ENCODE peak calls at places on chromosomes 4 and X, in four cellular contexts. G is IMR-90, Z is heart left ventricle, F is right lobe of liver. X is an unnamed sample.

GRCh38 chr4:97300561-97300960 is 842.7 kb downstream of the STPG2 start:
- DNase-seq in G (no peak), Z (no peak), F (peak; percentile 43), X (no peak)

GRCh38 chrX:43456056-43456455 is 200.0 kb upstream of the MAOA start:
- DNase-seq in G (no peak), Z (no peak), F (no peak), X (no peak)

GRCh38 chr4:29853843-29854242 is 866.3 kb upstream of the PCDH7 start:
- DNase-seq in G (no peak), Z (no peak), F (no peak), X (no peak)

GRCh38 chr4:140186651-140187315 is 32.8 kb upstream of the MAML3 start:
- DNase-seq in G (peak; percentile 67), Z (no peak), F (no peak), X (peak; percentile 72)

GRCh38 chr4:87543835-87544461 is 14.8 kb upstream of the SPARCL1 start:
- DNase-seq in G (peak; percentile 52), Z (no peak), F (no peak), X (no peak)

GRCh38 chr4:144955104-144955503 is 142.9 kb downstream of the ANAPC10 start:
- DNase-seq in G (no peak), Z (no peak), F (no peak), X (no peak)

GRCh38 chrX:30935985-30936384 is 46.9 kb upstream of the TAB3 start:
- DNase-seq in G (peak; percentile 3), Z (no peak), F (peak; percentile 58), X (peak; percentile 27)

GRCh38 chrX:46653482-46653881 is 79.9 kb downstream of the CHST7 start:
- DNase-seq in G (peak; percentile 4), Z (no peak), F (no peak), X (no peak)

GRCh38 chr4:142126890-142127497 is 490.6 kb downstream of the IL15 start:
- DNase-seq in G (peak; percentile 80), Z (peak; percentile 25), F (peak; percentile 51), X (peak; percentile 58)

GRCh38 chr4:189046642-189047041 is 894.0 kb upstream of the FRG1 start:
- DNase-seq in G (peak; percentile 24), Z (no peak), F (no peak), X (no peak)

GRCh38 chrX:133980832-133981588 is 4.4 kb downstream of the GPC3 start:
- DNase-seq in G (no peak), Z (no peak), F (no peak), X (no peak)

GRCh38 chr4:128782076-128782715 is 27.3 kb upstream of the JADE1 start:
- DNase-seq in G (peak; percentile 37), Z (no peak), F (peak; percentile 77), X (peak; percentile 50)

GRCh38 chrX:111519215-111519614 is 7.8 kb downstream of the SERTM2 start:
- DNase-seq in G (peak; percentile 55), Z (no peak), F (no peak), X (peak; percentile 9)

GRCh38 chr4:14151099-14151498 is 523.6 kb upstream of the BOD1L1 start:
- DNase-seq in G (peak; percentile 7), Z (no peak), F (no peak), X (no peak)

GRCh38 chr4:131347816-131348215 is 1801.3 kb upstream of the PCDH10 start:
- DNase-seq in G (no peak), Z (no peak), F (no peak), X (no peak)

GRCh38 chrX:1380672-1381233 is 11.2 kb downstream of the SLC25A6 start:
- DNase-seq in G (no peak), Z (no peak), F (no peak), X (no peak)
- TF ChIP-seq POLR2A in G (no peak), Z (no peak), F (no peak), X (peak; percentile 29)

DNA sequence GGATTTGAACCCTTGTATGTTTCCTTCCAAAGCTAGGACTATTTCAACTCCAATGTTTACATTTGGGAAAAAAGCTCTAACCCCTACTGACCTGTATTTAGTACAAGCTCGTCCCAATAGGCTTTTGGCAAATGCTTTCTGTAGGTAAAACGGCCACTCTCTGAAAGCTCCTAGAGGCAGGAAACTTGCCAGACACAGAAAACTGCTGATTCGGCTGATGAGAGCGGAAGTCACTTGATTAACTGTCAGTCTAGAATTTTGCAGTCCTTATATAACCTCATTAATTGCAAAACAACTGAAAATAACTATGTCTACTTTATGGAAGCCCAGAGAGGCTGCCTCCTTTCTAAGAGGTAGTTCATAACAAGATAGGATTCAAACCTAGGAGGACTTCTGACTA is 108.1 kb downstream of the TSPAN7 start:
- DNase-seq in G (no peak), Z (no peak), F (peak; percentile 49), X (no peak)
- TF ChIP-seq POLR2A in G (no peak), Z (no peak), F (no peak), X (no peak)

DNA sequence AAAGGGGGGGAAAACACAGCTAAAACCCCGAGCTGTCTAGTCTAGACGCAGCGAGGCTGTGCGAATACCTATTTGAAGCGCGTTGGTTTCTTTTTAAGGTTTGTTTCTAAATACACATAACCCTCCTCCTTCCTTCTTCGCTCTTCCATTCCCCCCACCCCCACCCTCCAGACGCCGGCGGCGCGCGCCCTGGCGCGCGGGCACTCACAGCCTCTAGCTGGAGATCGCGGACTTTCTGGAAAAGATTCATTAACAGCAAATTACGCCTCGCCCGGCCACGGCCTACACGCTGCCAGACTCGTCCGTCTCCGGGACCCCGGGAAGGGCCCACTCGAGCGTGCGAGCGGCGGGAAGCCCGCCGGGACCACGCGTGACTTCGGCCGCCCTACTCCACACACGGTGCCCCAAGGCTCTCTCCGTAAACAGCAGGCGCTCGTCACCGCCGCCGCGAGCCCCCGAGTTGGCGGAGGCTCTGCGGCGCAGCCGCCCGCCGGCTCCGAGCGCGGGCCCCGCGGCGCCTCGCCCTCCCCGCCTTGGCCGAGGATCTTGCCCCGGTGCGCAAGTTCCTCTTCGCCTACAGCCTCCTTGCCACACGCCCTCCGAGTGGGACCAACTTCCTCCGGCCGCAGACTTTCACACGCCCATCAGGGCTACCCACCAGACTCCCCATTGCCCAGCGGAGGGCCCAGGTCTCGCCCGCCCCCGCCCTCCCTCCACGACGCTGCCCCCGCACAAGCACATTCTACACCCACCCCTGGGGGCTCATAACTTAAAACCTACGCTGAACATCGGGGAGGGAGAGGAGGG is 2.0 kb downstream of the BCOR start:
- DNase-seq in G (no peak), Z (peak; percentile 29), F (no peak), X (no peak)
- TF ChIP-seq POLR2A in G (no peak), Z (no peak), F (no peak), X (no peak)

GRCh38 chr4:10020871-10021676 is at the start of gene SLC2A9:
- DNase-seq in G (no peak), Z (peak; percentile 49), F (peak; percentile 80), X (peak; percentile 33)

GRCh38 chr4:10020106-10020505 is 1.2 kb downstream of the SLC2A9 start:
- DNase-seq in G (no peak), Z (no peak), F (no peak), X (no peak)

GRCh38 chr4:10019521-10020051 is 1.7 kb downstream of the SLC2A9 start:
- DNase-seq in G (no peak), Z (peak; percentile 69), F (peak; percentile 96), X (no peak)

GRCh38 chr4:10017037-10017893 is 4.0 kb downstream of the SLC2A9 start:
- DNase-seq in G (no peak), Z (no peak), F (peak; percentile 74), X (no peak)

DNA sequence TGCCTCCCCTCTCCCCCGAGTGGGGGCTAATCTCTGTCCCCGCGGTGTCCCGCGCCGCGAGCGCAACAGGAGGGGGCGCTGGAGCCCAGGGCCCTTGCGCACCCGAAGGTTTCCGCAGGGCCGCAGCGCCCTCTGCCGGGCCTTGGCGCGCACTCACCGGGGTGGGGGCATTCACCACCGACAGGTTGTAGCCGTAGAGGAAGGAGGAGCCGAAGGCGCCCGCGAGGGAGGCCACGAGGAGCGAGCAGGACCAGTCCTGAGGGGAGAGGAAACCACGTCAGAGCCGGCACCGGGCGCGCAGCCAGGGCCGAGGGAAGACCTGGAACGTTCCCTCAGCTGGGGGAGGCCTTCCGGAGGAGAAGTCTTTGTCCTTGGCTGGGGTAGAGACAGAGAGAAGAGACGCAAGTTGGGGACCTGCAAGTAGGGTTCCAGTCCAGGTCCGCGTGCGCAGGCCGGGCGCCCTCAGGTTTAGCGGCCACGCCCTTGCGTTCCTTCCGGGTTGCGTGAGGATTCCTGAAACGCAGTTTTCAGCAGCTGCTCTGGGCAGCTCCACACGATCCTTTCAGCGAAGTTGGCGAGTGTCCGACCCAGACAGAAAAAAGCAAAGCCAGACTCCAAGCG is 2.4 kb downstream of the SLC2A9 start:
- DNase-seq in G (peak; percentile 93), Z (peak; percentile 99), F (peak; percentile 91), X (peak; percentile 97)
- TF ChIP-seq POLR2A in G (peak; percentile 24), Z (peak; percentile 7), F (peak; percentile 47), X (peak; percentile 75)

DNA sequence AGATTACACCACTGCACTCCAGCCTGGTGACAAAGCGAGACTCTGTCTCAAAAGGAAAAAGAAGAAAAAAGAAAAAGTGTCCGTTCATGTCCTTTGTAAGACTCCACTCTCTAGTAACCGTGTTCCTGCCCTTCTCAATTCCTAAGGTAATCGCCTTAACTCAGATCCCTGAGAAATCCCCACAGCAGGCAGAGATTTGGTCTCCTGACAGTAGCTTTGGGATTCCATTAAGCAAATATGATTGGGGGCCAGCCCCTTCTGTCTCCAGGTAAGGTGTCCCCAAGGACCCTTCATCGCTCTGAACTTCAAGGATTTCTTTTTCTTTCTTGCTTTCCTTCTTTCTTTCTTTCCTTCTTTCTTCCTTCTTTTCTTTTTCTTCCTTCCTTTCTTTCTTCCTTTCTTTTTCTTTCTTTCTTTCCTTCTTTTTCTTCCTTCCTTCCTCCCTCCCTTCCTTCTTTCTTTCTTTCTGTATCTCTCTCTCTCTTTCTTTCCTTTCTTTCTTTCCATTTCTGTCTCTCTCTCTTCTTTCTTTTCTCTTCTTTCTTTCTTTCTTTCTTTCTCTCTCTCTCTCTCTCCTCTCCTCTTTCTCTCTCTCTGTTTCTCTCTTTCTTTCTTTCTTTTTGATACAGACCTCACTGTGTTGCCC is 2.1 kb upstream of the ASMT start:
- DNase-seq in G (no peak), Z (no peak), F (no peak), X (no peak)
- TF ChIP-seq POLR2A in G (no peak), Z (no peak), F (no peak), X (no peak)

GRCh38 chrX:103356897-103357296 is 591 bp downstream of the TCEAL9 start:
- DNase-seq in G (no peak), Z (peak; percentile 39), F (no peak), X (peak; percentile 37)

GRCh38 chrX:103360916-103361315 is 4.6 kb downstream of the TCEAL9 start:
- DNase-seq in G (no peak), Z (no peak), F (no peak), X (no peak)

GRCh38 chrX:103360092-103360491 is 3.8 kb downstream of the TCEAL9 start:
- DNase-seq in G (no peak), Z (no peak), F (no peak), X (no peak)

GRCh38 chrX:103357871-103358270 is 1.6 kb downstream of the TCEAL9 start:
- DNase-seq in G (no peak), Z (no peak), F (no peak), X (no peak)

GRCh38 chrX:103356023-103356798 is at the start of gene TCEAL9:
- DNase-seq in G (peak; percentile 83), Z (peak; percentile 69), F (peak; percentile 49), X (peak; percentile 63)
- TF ChIP-seq POLR2A in G (peak; percentile 92), Z (no peak), F (peak; percentile 63), X (peak; percentile 80)

X was measured in transverse colon.